ENCODE peak calls at places on chromosomes 3 and 15, in six cellular contexts. C is body of pancreas, Y is mucosa of descending colon, I is natural killer cell, U is breast epithelium, H is mesothelial cell of epicardium. Q is an unnamed sample.

GRCh38 chr15:69478259-69478687 is 25.7 kb downstream of the RPLP1 start:
- DNase-seq in C (peak), U (no peak), I (no peak), H (peak), Y (no peak), Q (peak)

GRCh38 chr15:80585544-80586018 is 109.5 kb upstream of the ABHD17C start:
- DNase-seq in U (no peak), I (no peak), H (no peak), Y (no peak), C (no peak), Q (no peak)

GRCh38 chr3:155382396-155383042 is 89.0 kb upstream of the STRIT1 start:
- DNase-seq in H (peak), C (peak), Y (peak), U (no peak), I (no peak), Q (peak)

GRCh38 chr3:41363830-41364523 is 164.7 kb downstream of the CTNNB1 start:
- DNase-seq in C (no peak), U (no peak), H (no peak), Y (no peak), I (no peak), Q (no peak)

GRCh38 chr15:73329501-73330200 is 39.1 kb downstream of the HCN4 start:
- DNase-seq in I (no peak), H (no peak), C (no peak), U (no peak), Y (no peak), Q (no peak)

GRCh38 chr15:28889346-28889745 is 3.6 kb downstream of the APBA2 start:
- DNase-seq in U (no peak), Y (no peak), C (no peak), I (no peak), H (no peak), Q (no peak)

GRCh38 chr15:100001405-100001804 is 268.2 kb upstream of the LYSMD4 start:
- DNase-seq in U (peak), I (no peak), Y (no peak), H (no peak), C (no peak), Q (no peak)

GRCh38 chr3:87267953-87268645 is 8.3 kb downstream of the POU1F1 start:
- DNase-seq in I (no peak), H (no peak), U (no peak), Y (no peak), C (no peak), Q (no peak)

GRCh38 chr3:55252921-55253320 is 234.2 kb downstream of the WNT5A start:
- DNase-seq in H (no peak), U (no peak), C (no peak), Y (no peak), I (no peak), Q (no peak)

GRCh38 chr3:175270199-175270837 is 411.2 kb downstream of the NAALADL2 start:
- DNase-seq in I (no peak), C (no peak), U (no peak), Y (no peak), H (no peak), Q (no peak)

GRCh38 chr3:184578822-184579221 is 17.2 kb downstream of the EPHB3 start:
- DNase-seq in U (no peak), C (no peak), Y (peak), I (no peak), H (no peak), Q (no peak)

GRCh38 chr3:59432676-59433075 is 382.9 kb upstream of the CFAP20DC start:
- DNase-seq in Y (no peak), H (no peak), U (no peak), I (no peak), C (no peak), Q (no peak)

GRCh38 chr3:172739462-172739861 is 11.1 kb upstream of the ECT2 start:
- DNase-seq in Y (no peak), U (no peak), C (no peak), I (no peak), H (no peak), Q (no peak)
- TF ChIP-seq CTCF in Y (no peak), U (no peak), C (no peak), I (no peak), H (no peak), Q (no peak)

GRCh38 chr15:66931768-66932633 is 133.4 kb upstream of the SMAD3 start:
- DNase-seq in U (peak), Y (peak), C (peak), I (peak), H (no peak), Q (no peak)
- TF ChIP-seq CTCF in U (no peak), Y (no peak), C (no peak), I (no peak), H (no peak), Q (no peak)

GRCh38 chr3:147361671-147362420 is 44.5 kb downstream of the ZIC4 start:
- DNase-seq in C (no peak), I (no peak), Y (no peak), U (no peak), H (no peak), Q (peak)
- TF ChIP-seq CTCF in C (peak), I (no peak), Y (peak), U (no peak), H (peak), Q (peak)

DNA sequence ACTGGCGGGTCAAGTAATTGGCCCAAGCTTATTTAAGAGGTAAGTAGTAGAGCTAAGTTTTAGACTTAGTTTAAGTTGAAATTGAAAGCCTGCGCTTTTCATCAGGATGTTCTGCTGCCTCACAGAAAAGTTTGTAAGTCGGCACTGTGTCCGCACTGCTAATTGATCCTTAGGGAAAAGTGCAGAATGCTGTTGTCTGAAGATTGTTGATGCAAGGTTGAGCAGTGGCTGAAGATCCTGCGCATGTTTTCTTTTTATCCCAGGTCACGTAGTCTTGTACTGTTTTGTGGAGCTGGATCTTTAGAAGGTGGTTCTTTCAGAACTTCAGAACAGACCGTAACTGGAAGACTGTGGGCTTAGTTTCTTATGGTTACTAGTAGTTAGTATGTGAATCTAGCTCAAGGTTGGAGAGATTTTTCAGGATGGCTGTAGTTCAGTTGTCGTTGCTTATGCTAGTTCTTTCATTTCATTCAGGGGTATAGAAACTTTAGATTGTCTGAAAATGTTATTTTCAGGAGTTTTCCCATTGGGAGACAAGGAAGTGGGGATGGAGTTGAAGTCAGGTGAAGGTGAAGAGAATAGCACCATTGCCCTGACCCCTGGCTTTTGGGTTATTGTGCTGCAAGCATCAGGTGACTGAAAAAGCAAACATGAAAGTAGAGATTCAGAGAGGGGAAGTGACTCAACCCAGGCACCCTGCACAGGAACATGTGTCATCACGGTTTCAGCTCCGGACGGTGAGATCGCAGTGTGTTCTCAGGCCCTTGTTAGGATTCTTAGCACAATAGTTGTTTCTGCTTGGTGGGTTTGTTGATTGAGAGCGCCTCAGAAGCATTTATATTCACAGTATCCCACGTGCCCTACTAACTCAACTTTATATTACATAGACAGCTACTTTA is 32.8 kb downstream of the AKAP13 start:
- DNase-seq in U (no peak), I (peak), Y (peak), C (peak), H (no peak), Q (no peak)
- TF ChIP-seq CTCF in U (no peak), I (no peak), Y (no peak), C (no peak), H (no peak), Q (no peak)

GRCh38 chr3:57597973-57598351 is 818 bp upstream of the ARF4 start:
- DNase-seq in I (no peak), C (peak), Y (peak), U (no peak), H (no peak), Q (no peak)

GRCh38 chr3:57596495-57597239 is 477 bp downstream of the ARF4 start:
- DNase-seq in U (peak), H (peak), I (peak), Y (peak), C (peak), Q (peak)

GRCh38 chr3:57594576-57594975 is 2.6 kb downstream of the ARF4 start:
- DNase-seq in U (no peak), C (no peak), H (no peak), Y (no peak), I (no peak), Q (no peak)

GRCh38 chr3:57600195-57600594 is 3.1 kb upstream of the ARF4 start:
- DNase-seq in U (no peak), Y (no peak), H (no peak), I (no peak), C (no peak), Q (no peak)

DNA sequence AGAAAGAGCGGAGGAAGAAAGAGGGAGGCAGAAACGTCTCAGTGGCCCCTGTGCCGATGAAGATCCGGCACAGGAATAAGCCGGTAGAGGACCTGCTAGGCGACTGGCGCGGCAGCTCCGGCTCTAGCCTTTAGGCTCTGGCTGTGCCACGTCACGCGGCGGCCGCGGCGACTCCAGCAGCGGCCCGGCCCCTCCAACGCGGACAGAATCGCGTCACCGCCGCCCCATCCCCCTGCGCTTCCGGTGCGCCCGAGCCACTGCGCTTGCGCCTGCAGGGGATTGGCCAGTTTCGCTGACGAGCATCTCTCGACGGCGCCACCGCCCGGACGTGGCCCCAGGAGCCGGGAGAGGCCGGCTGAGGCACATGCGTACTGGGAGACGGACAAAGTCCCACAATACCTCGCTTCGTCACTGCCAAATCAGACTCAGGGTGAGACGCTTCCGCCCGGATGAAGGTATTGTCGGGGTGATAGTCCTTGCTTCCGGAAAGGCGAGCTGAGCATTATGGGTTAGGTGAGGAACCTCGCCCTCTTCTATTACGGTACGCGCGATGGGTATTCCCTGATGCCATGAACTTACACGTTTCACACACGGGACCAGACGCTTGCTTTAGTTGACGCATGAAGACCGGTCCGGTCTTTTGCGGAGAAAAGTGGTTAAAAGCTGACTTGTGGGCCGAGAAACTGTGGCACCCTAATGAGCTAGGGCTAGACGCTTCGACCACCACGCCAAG is at the start of gene ARF4:
- DNase-seq in U (peak), I (peak), C (peak), H (peak), Y (peak), Q (peak)
- TF ChIP-seq CTCF in U (no peak), I (no peak), C (no peak), H (no peak), Y (peak), Q (no peak)

GRCh38 chr3:148789156-148789555 is 38.5 kb upstream of the CPB1 start:
- DNase-seq in Y (no peak), H (no peak), U (no peak), C (no peak), I (no peak), Q (no peak)
- TF ChIP-seq CTCF in Y (no peak), H (no peak), U (no peak), C (no peak), I (no peak), Q (no peak)

Q was measured in progenitor cell of endocrine pancreas.